ENCODE peak calls at places on chromosomes 3 and 15, in five cellular contexts. M is K562, Z is GM12892, Y is H1, I is GM12878. T is an unnamed sample.

GRCh38 chr3:9951598-9951961 is 628 bp downstream of the PRRT3 start:
- DNase-seq in M (no peak), Z (no peak), Y (no peak), I (no peak), T (no peak)

GRCh38 chr3:27141668-27142067 is 227.5 kb downstream of the NEK10 start:
- DNase-seq in M (no peak), Z (no peak), Y (no peak), I (no peak), T (no peak)

GRCh38 chr3:129277829-129278271 is 820 bp upstream of the HMCES start:
- DNase-seq in M (no peak), Z (no peak), Y (peak; percentile 56), I (no peak), T (no peak)

GRCh38 chr3:55750525-55750924 is 263.4 kb upstream of the WNT5A start:
- DNase-seq in M (no peak), Z (no peak), Y (no peak), I (no peak), T (no peak)

GRCh38 chr3:100110101-100110500 is 4.2 kb downstream of the FILIP1L start:
- DNase-seq in M (no peak), Z (no peak), Y (no peak), I (no peak), T (no peak)

GRCh38 chr3:134857776-134858515 is 62.9 kb downstream of the EPHB1 start:
- DNase-seq in M (no peak), Z (no peak), Y (no peak), I (no peak), T (no peak)

GRCh38 chr15:81786776-81787175 is 259.0 kb downstream of the MEX3B start:
- DNase-seq in M (no peak), Z (no peak), Y (no peak), I (no peak), T (no peak)

GRCh38 chr3:9402410-9403228 is 5.2 kb downstream of the SETD5 start:
- DNase-seq in M (peak; percentile 48), Z (no peak), Y (peak; percentile 86), I (no peak), T (no peak)

GRCh38 chr3:139319428-139320402 is 24.1 kb upstream of the MRPS22 start:
- DNase-seq in M (peak; percentile 50), Z (no peak), Y (peak; percentile 85), I (no peak), T (no peak)

GRCh38 chr3:79973917-79974595 is 206.3 kb upstream of the ROBO1 start:
- DNase-seq in M (no peak), Z (no peak), Y (no peak), I (no peak), T (no peak)

GRCh38 chr3:136667081-136667480 is 85.1 kb downstream of the STAG1 start:
- DNase-seq in M (no peak), Z (no peak), Y (no peak), I (no peak), T (no peak)

GRCh38 chr3:60189304-60189703 is 1061.9 kb downstream of the FHIT start:
- DNase-seq in M (no peak), Z (no peak), Y (no peak), I (no peak), T (no peak)

GRCh38 chr3:12663311-12663935 is 494 bp downstream of the RAF1 start:
- DNase-seq in M (peak; percentile 82), Z (no peak), Y (no peak), I (no peak), T (no peak)

GRCh38 chr3:40971191-40972168 is 227.8 kb upstream of the CTNNB1 start:
- DNase-seq in M (no peak), Z (peak; percentile 25), Y (no peak), I (peak; percentile 93), T (peak; percentile 17)

GRCh38 chr3:13811614-13812013 is 68.3 kb downstream of the WNT7A start:
- DNase-seq in M (no peak), Z (no peak), Y (no peak), I (no peak), T (no peak)

GRCh38 chr3:150739877-150740645 is 22.9 kb downstream of the SIAH2 start:
- DNase-seq in M (no peak), Z (no peak), Y (no peak), I (no peak), T (no peak)

GRCh38 chr3:95434436-95434835 is 1371.6 kb downstream of the NSUN3 start:
- DNase-seq in M (no peak), Z (no peak), Y (no peak), I (no peak), T (no peak)

GRCh38 chr3:190322604-190323240 is 476 bp upstream of the CLDN1 start:
- DNase-seq in M (no peak), Z (no peak), Y (no peak), I (no peak), T (no peak)

GRCh38 chr15:60720493-60721231 is 241.7 kb upstream of the ICE2 start:
- DNase-seq in M (no peak), Z (no peak), Y (no peak), I (peak; percentile 67), T (no peak)

GRCh38 chr15:98952381-98952803 is 55.2 kb downstream of the PGPEP1L start:
- DNase-seq in M (no peak), Z (no peak), Y (no peak), I (peak; percentile 95), T (peak; percentile 62)

GRCh38 chr3:72157782-72158638 is 373.1 kb upstream of the PROK2 start:
- DNase-seq in M (no peak), Z (no peak), Y (no peak), I (no peak), T (no peak)

GRCh38 chr3:17091895-17092294 is 207.1 kb downstream of the PLCL2 start:
- DNase-seq in M (no peak), Z (no peak), Y (no peak), I (no peak), T (no peak)

GRCh38 chr3:38578081-38578475 is 71.4 kb downstream of the SCN5A start:
- DNase-seq in M (no peak), Z (no peak), Y (peak; percentile 11), I (no peak), T (no peak)

GRCh38 chr15:56390739-56391267 is 25.6 kb downstream of the TEX9 start:
- DNase-seq in M (no peak), Z (no peak), Y (no peak), I (no peak), T (no peak)
- TF ChIP-seq TAF1 in M (no peak), Z (no peak), Y (no peak), I (no peak), T (no peak)

GRCh38 chr15:58355965-58356358 is 75.8 kb upstream of the LIPC start:
- DNase-seq in M (no peak), Z (no peak), Y (no peak), I (no peak), T (no peak)

GRCh38 chr15:58360421-58361090 is 71.2 kb upstream of the LIPC start:
- DNase-seq in M (no peak), Z (no peak), Y (no peak), I (no peak), T (no peak)

GRCh38 chr15:58357529-58358476 is 74.0 kb upstream of the LIPC start:
- DNase-seq in M (peak; percentile 43), Z (no peak), Y (no peak), I (no peak), T (no peak)

GRCh38 chr15:58362262-58362922 is 69.4 kb upstream of the LIPC start:
- DNase-seq in M (no peak), Z (no peak), Y (no peak), I (no peak), T (no peak)

DNA sequence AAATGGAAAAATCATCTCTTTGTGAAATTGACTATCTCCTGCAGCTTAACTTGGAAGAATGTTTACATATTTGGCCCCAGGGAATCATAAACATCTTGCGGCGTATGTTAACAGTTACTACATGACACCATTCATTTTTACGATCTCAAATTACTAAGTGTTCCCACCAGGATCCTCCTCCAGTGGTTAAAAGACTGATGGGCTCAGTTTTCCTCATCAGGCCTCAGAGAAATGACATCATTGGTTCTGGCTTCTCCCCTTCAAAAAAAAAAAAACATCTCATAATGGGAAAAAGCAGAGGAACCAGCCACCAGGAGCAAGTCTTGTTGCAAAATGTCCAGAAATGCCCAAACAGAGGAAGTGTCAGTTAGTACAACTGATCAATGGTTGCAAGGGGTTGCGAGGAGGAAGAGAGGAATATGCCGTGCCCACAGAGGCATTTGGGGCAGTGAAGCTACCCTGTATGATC is 70.5 kb upstream of the LIPC start:
- DNase-seq in M (no peak), Z (no peak), Y (no peak), I (no peak), T (no peak)
- TF ChIP-seq TAF1 in M (no peak), Z (no peak), Y (no peak), I (no peak), T (no peak)

DNA sequence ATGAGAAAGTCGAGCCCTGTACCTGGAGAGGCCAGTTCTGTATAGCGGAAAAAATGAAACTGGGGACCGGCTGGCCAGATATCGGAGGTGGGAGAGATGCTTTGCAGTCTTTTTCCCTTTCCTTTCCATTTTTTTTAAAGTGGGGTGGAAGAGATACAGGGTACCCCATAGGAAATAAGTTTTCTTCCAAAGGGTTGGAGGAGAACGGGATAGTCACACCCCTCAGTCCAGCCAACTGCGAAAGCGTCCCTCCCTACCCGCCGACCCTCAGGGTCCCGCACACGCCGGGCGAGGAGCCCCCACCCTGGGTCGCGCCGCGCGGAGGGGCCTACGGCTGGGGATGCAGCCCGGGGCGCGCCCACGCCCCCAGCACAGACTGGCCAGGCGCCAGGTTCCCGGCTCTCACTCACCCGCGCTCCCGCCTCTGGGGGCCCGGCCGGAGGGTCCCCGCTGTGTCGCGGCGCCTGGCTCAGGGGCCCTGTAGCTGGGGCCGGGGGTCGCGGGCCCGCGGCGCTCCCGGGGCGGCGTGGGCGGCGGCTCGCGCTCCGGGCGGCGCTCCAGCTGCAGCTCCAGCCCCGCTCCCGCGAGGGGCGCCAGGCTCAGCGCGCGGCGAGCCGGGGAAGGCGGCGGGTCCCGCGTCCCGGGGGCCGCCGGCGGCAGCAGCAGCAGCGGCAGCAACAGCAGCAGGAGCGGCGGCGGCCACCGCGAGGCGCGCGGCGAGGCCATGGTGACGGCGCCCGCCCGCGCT is 458 bp downstream of the HEG1 start:
- DNase-seq in M (peak; percentile 34), Z (peak; percentile 56), Y (peak; percentile 68), I (no peak), T (peak; percentile 48)
- TF ChIP-seq TAF1 in M (no peak), Z (no peak), Y (no peak), I (no peak), T (no peak)

GRCh38 chr3:7194081-7194835 is 333.3 kb downstream of the GRM7 start:
- DNase-seq in M (no peak), Z (no peak), Y (no peak), I (no peak), T (no peak)
- TF ChIP-seq TAF1 in M (no peak), Z (no peak), Y (no peak), I (no peak), T (no peak)

DNA sequence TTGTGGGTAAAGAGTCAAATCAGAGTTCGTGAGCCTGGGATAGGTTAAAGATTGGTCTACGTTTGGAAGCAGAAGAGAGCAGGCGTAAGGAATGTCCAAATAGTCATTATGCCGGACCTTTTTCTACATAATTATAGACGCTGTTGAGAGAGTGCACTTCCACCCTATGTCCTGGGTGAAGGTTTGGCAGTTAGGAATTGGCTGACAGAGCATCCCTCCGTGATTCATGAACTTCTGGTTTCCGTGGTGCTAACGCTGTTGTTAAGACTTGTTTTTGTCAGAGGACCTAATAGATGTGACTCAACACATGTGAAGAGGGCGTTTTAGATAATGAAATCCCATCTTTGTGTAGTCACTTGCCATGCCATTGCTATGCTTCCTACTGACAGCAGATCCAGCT is 1.1 kb downstream of the EAF1 start:
- DNase-seq in M (no peak), Z (no peak), Y (no peak), I (no peak), T (no peak)
- TF ChIP-seq TAF1 in M (no peak), Z (no peak), Y (no peak), I (no peak), T (no peak)

T was measured in GM12891.